ENCODE peak calls at places on chromosomes 6 and 20, in seven cellular contexts. T is WTC11, A is astrocyte of the cerebellum, X is pancreas, U is fibroblast of the aortic adventitia, C is cardiac muscle cell, Y is lower lobe of right lung. R is an unnamed sample.

GRCh38 chr6:128731249-128732165 is 151.4 kb upstream of the LAMA2 start:
- DNase-seq in T (no peak), A (peak), X (no peak), U (peak), C (peak), Y (no peak), R (peak)

GRCh38 chr6:55632953-55633352 is 54.0 kb upstream of the HMGCLL1 start:
- DNase-seq in T (no peak), A (no peak), X (no peak), U (no peak), C (no peak), Y (no peak), R (no peak)

GRCh38 chr6:110538416-110539060 is 62.1 kb upstream of the SLC22A16 start:
- DNase-seq in T (no peak), A (no peak), X (no peak), U (peak), C (peak), Y (no peak), R (peak)

GRCh38 chr20:10357061-10357708 is 76.8 kb downstream of the MKKS start:
- DNase-seq in T (no peak), A (no peak), X (no peak), U (no peak), C (no peak), Y (no peak), R (no peak)

GRCh38 chr6:40962241-40962640 is 76.8 kb downstream of the UNC5CL start:
- DNase-seq in T (no peak), A (peak), X (no peak), U (peak), C (peak), Y (no peak), R (peak)

GRCh38 chr20:44071057-44071456 is 115.9 kb downstream of the JPH2 start:
- DNase-seq in T (no peak), A (no peak), X (no peak), U (no peak), C (no peak), Y (no peak), R (no peak)

GRCh38 chr20:23103284-23104018 is 17.3 kb upstream of the CD93 start:
- DNase-seq in T (no peak), A (no peak), X (no peak), U (peak), C (peak), Y (no peak), R (no peak)

GRCh38 chr20:63090052-63090451 is 83.3 kb upstream of the BHLHE23 start:
- DNase-seq in T (no peak), A (no peak), X (no peak), U (no peak), C (no peak), Y (no peak), R (no peak)

GRCh38 chr6:5112065-5112799 is 27.1 kb downstream of the PPP1R3G start:
- DNase-seq in T (no peak), A (no peak), X (no peak), U (peak), C (peak), Y (no peak), R (peak)

GRCh38 chr6:153003294-153003645 is 761 bp upstream of the MTRF1L start:
- DNase-seq in T (no peak), A (no peak), X (no peak), U (peak), C (no peak), Y (no peak), R (no peak)

GRCh38 chr6:159315562-159315961 is 146.4 kb downstream of the FNDC1 start:
- DNase-seq in T (no peak), A (no peak), X (no peak), U (no peak), C (no peak), Y (no peak), R (no peak)

GRCh38 chr6:47134476-47135189 is 92.5 kb upstream of the ADGRF1 start:
- DNase-seq in T (no peak), A (peak), X (peak), U (peak), C (peak), Y (no peak), R (peak)

GRCh38 chr6:159760602-159761057 is 1.2 kb upstream of the ACAT2 start:
- DNase-seq in T (peak), A (peak), X (no peak), U (peak), C (peak), Y (no peak), R (peak)

GRCh38 chr6:165227644-165228329 is 81.6 kb downstream of the C6orf118 start:
- DNase-seq in T (no peak), A (no peak), X (no peak), U (peak), C (peak), Y (no peak), R (no peak)

GRCh38 chr20:43963872-43964791 is 49.5 kb downstream of the TOX2 start:
- DNase-seq in T (no peak), A (no peak), X (no peak), U (peak), C (peak), Y (no peak), R (no peak)

GRCh38 chr6:82270791-82271392 is 23.3 kb upstream of the IBTK start:
- DNase-seq in T (no peak), A (no peak), X (no peak), U (peak), C (peak), Y (no peak), R (peak)

DNA sequence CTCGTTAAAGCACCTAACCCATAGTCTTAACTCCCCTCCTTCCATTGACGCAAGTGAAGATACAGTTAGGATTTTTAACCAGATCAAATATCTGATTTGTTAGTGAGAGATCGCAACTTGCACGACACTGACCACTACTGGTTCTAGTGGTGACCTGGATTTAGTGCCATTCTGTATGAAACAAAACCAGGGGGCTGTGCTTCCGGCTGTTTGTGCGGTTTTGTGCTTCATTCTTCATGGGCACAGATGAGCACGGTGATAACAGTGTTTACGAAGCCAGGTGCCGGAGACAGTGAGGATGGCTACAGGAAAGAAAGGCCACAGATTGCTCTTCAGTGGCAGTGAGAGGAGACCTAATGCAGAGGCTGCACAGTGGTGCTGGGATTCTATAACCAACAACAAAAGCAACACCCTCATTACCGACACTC is 75.5 kb downstream of the NOL4L start:
- DNase-seq in T (no peak), A (no peak), X (no peak), U (no peak), C (no peak), Y (no peak), R (peak)
- TF ChIP-seq CTCF in T (no peak), A (peak), X (no peak), U (no peak), C (no peak), Y (peak), R (peak)

GRCh38 chr6:7246401-7247178 is 66.4 kb downstream of the SSR1 start:
- DNase-seq in T (peak), A (no peak), X (no peak), U (no peak), C (no peak), Y (peak), R (no peak)
- TF ChIP-seq CTCF in T (peak), A (no peak), X (no peak), U (peak), C (no peak), Y (no peak), R (peak)

GRCh38 chr6:103734016-103734415 is 1125.7 kb downstream of the HACE1 start:
- DNase-seq in T (no peak), A (no peak), X (no peak), U (no peak), C (no peak), Y (no peak), R (no peak)

GRCh38 chr6:103729658-103730057 is 1130.1 kb downstream of the HACE1 start:
- DNase-seq in T (no peak), A (no peak), X (no peak), U (no peak), C (no peak), Y (no peak), R (no peak)
- TF ChIP-seq CTCF in T (no peak), A (no peak), X (no peak), U (no peak), C (no peak), Y (no peak), R (no peak)

GRCh38 chr6:98838027-98838426 is 3.7 kb downstream of the POU3F2 start:
- DNase-seq in T (no peak), A (no peak), X (no peak), U (no peak), C (no peak), Y (no peak), R (no peak)

GRCh38 chr6:98841114-98841513 is 6.7 kb downstream of the POU3F2 start:
- DNase-seq in T (no peak), A (no peak), X (no peak), U (no peak), C (no peak), Y (no peak), R (no peak)

GRCh38 chr6:98841589-98842488 is 7.5 kb downstream of the POU3F2 start:
- DNase-seq in T (no peak), A (no peak), X (no peak), U (no peak), C (no peak), Y (no peak), R (no peak)

GRCh38 chr6:98840385-98840784 is 6.0 kb downstream of the POU3F2 start:
- DNase-seq in T (no peak), A (no peak), X (no peak), U (no peak), C (no peak), Y (no peak), R (no peak)

DNA sequence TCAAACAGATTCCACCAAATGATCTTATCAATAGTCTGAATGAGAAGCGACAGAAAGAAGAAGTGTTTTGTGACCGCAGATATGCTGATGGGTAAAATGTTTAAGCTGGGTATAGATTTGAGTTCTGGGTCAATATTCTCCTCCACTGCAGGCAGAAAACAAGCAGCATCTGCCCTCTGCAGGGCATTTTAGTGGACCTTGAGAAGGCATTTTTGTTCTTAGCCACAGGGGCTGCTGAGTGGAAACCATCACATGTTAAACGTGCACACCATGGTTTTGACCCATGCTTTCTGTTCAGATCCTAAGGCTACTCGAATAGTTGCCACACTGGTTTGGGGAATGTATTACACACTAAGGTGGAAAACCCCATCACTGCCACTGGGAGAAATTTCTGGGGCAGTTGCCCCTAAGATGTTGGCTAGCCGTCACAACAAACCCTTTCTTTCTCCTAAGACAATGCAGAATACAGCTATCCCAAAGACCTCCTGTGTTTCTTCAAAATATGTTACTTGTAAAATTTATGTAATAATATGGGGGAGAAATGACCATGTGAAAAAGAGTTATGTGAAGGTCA is 5.5 kb downstream of the POU3F2 start:
- DNase-seq in T (no peak), A (peak), X (no peak), U (peak), C (peak), Y (no peak), R (peak)
- TF ChIP-seq CTCF in T (no peak), A (peak), X (no peak), U (peak), C (peak), Y (no peak), R (peak)

DNA sequence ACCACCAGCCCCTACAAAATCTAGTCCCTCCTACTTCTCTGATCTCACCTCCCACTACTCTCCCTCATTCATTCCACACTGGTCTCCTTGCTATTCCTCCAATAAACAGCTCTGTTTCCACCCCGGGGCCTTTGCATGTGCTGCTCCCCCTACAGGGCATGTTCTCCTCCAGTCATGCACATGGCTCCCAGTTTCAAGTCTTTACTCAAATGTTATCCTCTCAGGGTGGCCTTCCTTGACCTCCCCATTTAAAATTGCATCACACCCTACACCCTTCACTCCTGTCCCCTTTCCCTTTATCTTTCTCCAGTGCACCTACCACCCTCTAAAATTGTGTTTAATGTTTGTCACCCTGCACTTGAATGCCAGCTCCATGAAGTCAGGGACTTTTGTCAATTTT is 174.5 kb downstream of the MRPL14 start:
- DNase-seq in T (no peak), A (no peak), X (no peak), U (no peak), C (no peak), Y (no peak), R (no peak)
- TF ChIP-seq CTCF in T (no peak), A (peak), X (no peak), U (peak), C (peak), Y (no peak), R (peak)

GRCh38 chr6:13927203-13927602 is 2.5 kb downstream of the RNF182 start:
- DNase-seq in T (no peak), A (no peak), X (no peak), U (no peak), C (no peak), Y (no peak), R (no peak)
- TF ChIP-seq CTCF in T (no peak), A (peak), X (no peak), U (no peak), C (no peak), Y (no peak), R (no peak)

GRCh38 chr6:156946370-156946936 is 169.3 kb downstream of the ARID1B start:
- DNase-seq in T (no peak), A (no peak), X (no peak), U (no peak), C (no peak), Y (no peak), R (no peak)

GRCh38 chr6:156942266-156942665 is 165.1 kb downstream of the ARID1B start:
- DNase-seq in T (peak), A (no peak), X (no peak), U (no peak), C (no peak), Y (no peak), R (no peak)

GRCh38 chr6:156943816-156944215 is 166.6 kb downstream of the ARID1B start:
- DNase-seq in T (no peak), A (no peak), X (no peak), U (peak), C (no peak), Y (no peak), R (no peak)

GRCh38 chr6:156944412-156944811 is 167.2 kb downstream of the ARID1B start:
- DNase-seq in T (no peak), A (no peak), X (no peak), U (no peak), C (no peak), Y (no peak), R (no peak)

GRCh38 chr6:156943167-156943566 is 166.0 kb downstream of the ARID1B start:
- DNase-seq in T (no peak), A (peak), X (no peak), U (peak), C (no peak), Y (no peak), R (no peak)
- TF ChIP-seq CTCF in T (no peak), A (peak), X (no peak), U (no peak), C (no peak), Y (no peak), R (no peak)

DNA sequence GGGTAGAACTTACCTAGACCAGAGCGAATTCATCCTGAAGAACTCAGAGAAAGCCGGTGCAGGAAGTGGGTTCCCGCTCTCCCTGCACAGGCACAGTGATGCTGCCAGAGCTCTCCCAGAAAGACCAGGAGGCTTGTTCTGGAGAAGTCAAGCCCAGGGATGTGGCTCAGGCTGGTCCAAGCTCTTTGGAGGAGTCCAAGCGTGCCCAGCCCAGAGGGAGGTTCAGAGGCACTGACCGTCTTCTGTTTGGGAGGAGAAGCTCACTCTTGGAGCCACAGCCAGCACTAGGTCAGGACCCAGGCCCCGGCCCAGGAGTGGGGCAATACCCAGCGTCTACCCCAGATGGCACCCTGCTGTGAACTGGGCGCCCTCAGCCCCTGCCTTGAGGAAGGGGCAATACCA is 1.5 kb upstream of the PMEPA1 start:
- DNase-seq in T (no peak), A (no peak), X (no peak), U (no peak), C (no peak), Y (no peak), R (no peak)
- TF ChIP-seq CTCF in T (no peak), A (no peak), X (no peak), U (no peak), C (no peak), Y (no peak), R (peak)

GRCh38 chr20:41089555-41089954 is 47.8 kb upstream of the PLCG1 start:
- DNase-seq in T (no peak), A (no peak), X (no peak), U (no peak), C (no peak), Y (no peak), R (no peak)
- TF ChIP-seq CTCF in T (no peak), A (no peak), X (no peak), U (no peak), C (no peak), Y (no peak), R (peak)

R was measured in HFFc6.